ENCODE peak calls at places on chromosome 17, in five cellular contexts. One of them, this sample, is unnamed.

GRCh38 chr17:74417178-74418045 is 14.5 kb upstream of the GPRC5C start:
- DNase-seq in fibroblast of lung: peak; percentile 73
- DNase-seq in body of pancreas: peak; percentile 40
- DNase-seq in prostate gland: no peak
- DNase-seq in brain microvascular endothelial cell: peak; percentile 24
- DNase-seq in this sample: no peak

GRCh38 chr17:41340934-41341861 is 9.4 kb downstream of the KRT33A start:
- DNase-seq in fibroblast of lung: no peak
- DNase-seq in body of pancreas: no peak
- DNase-seq in prostate gland: no peak
- DNase-seq in brain microvascular endothelial cell: no peak
- DNase-seq in this sample: no peak

GRCh38 chr17:74647871-74648672 is 24.5 kb upstream of the CD300E start:
- DNase-seq in fibroblast of lung: no peak
- DNase-seq in body of pancreas: no peak
- DNase-seq in prostate gland: no peak
- DNase-seq in brain microvascular endothelial cell: no peak
- DNase-seq in this sample: no peak

GRCh38 chr17:68431661-68432071 is 25.6 kb downstream of the WIPI1 start:
- DNase-seq in fibroblast of lung: peak; percentile 6
- DNase-seq in body of pancreas: no peak
- DNase-seq in prostate gland: no peak
- DNase-seq in brain microvascular endothelial cell: peak; percentile 35
- DNase-seq in this sample: no peak

GRCh38 chr17:62704381-62704971 is 77.0 kb downstream of the MRC2 start:
- DNase-seq in fibroblast of lung: peak; percentile 51
- DNase-seq in body of pancreas: peak; percentile 38
- DNase-seq in prostate gland: peak; percentile 49
- DNase-seq in brain microvascular endothelial cell: peak; percentile 34
- DNase-seq in this sample: no peak

GRCh38 chr17:76527430-76528111 is 9.9 kb downstream of the CYGB start:
- DNase-seq in fibroblast of lung: peak; percentile 89
- DNase-seq in body of pancreas: peak; percentile 39
- DNase-seq in prostate gland: no peak
- DNase-seq in brain microvascular endothelial cell: peak; percentile 63
- DNase-seq in this sample: peak; percentile 89

GRCh38 chr17:79954281-79955166 is 81.1 kb downstream of the TBC1D16 start:
- DNase-seq in fibroblast of lung: no peak
- DNase-seq in body of pancreas: no peak
- DNase-seq in prostate gland: no peak
- DNase-seq in brain microvascular endothelial cell: no peak
- DNase-seq in this sample: peak; percentile 56

GRCh38 chr17:81652901-81653771 is 3.2 kb downstream of the PDE6G start:
- DNase-seq in fibroblast of lung: no peak
- DNase-seq in body of pancreas: no peak
- DNase-seq in prostate gland: no peak
- DNase-seq in brain microvascular endothelial cell: no peak
- DNase-seq in this sample: peak; percentile 74

GRCh38 chr17:82613283-82614094 is 34.8 kb downstream of the WDR45B start:
- DNase-seq in fibroblast of lung: no peak
- DNase-seq in body of pancreas: no peak
- DNase-seq in prostate gland: peak; percentile 61
- DNase-seq in brain microvascular endothelial cell: no peak
- DNase-seq in this sample: no peak

GRCh38 chr17:82544431-82545070 is 25.0 kb downstream of the FOXK2 start:
- DNase-seq in fibroblast of lung: no peak
- DNase-seq in body of pancreas: no peak
- DNase-seq in prostate gland: no peak
- DNase-seq in brain microvascular endothelial cell: no peak
- DNase-seq in this sample: no peak

GRCh38 chr17:41466988-41467387 is at the start of gene KRT32:
- DNase-seq in fibroblast of lung: no peak
- DNase-seq in body of pancreas: no peak
- DNase-seq in prostate gland: no peak
- DNase-seq in brain microvascular endothelial cell: no peak
- DNase-seq in this sample: no peak

GRCh38 chr17:78342438-78343098 is 17.3 kb downstream of the SOCS3 start:
- DNase-seq in fibroblast of lung: peak; percentile 96
- DNase-seq in body of pancreas: peak; percentile 51
- DNase-seq in prostate gland: no peak
- DNase-seq in brain microvascular endothelial cell: peak; percentile 75
- DNase-seq in this sample: peak; percentile 80

GRCh38 chr17:7038025-7038862 is 2.4 kb downstream of the SLC16A13 start:
- DNase-seq in fibroblast of lung: no peak
- DNase-seq in body of pancreas: no peak
- DNase-seq in prostate gland: no peak
- DNase-seq in brain microvascular endothelial cell: no peak
- DNase-seq in this sample: no peak

GRCh38 chr17:81476097-81476496 is 36.5 kb downstream of the ACTG1 start:
- DNase-seq in fibroblast of lung: no peak
- DNase-seq in body of pancreas: no peak
- DNase-seq in prostate gland: no peak
- DNase-seq in brain microvascular endothelial cell: no peak
- DNase-seq in this sample: no peak

GRCh38 chr17:73067075-73067474 is 25.4 kb downstream of the SLC39A11 start:
- DNase-seq in fibroblast of lung: peak; percentile 38
- DNase-seq in body of pancreas: no peak
- DNase-seq in prostate gland: no peak
- DNase-seq in brain microvascular endothelial cell: no peak
- DNase-seq in this sample: no peak

GRCh38 chr17:31072186-31072585 is 22.6 kb upstream of the NF1 start:
- DNase-seq in fibroblast of lung: peak; percentile 45
- DNase-seq in body of pancreas: no peak
- DNase-seq in prostate gland: peak; percentile 75
- DNase-seq in brain microvascular endothelial cell: no peak
- DNase-seq in this sample: no peak

GRCh38 chr17:61832463-61832862 is 30.9 kb downstream of the BRIP1 start:
- DNase-seq in fibroblast of lung: no peak
- DNase-seq in body of pancreas: no peak
- DNase-seq in prostate gland: no peak
- DNase-seq in brain microvascular endothelial cell: no peak
- DNase-seq in this sample: no peak

GRCh38 chr17:57655564-57655963 is 89.5 kb downstream of the CCDC182 start:
- DNase-seq in fibroblast of lung: no peak
- DNase-seq in body of pancreas: no peak
- DNase-seq in prostate gland: no peak
- DNase-seq in brain microvascular endothelial cell: no peak
- DNase-seq in this sample: no peak

GRCh38 chr17:19759934-19760530 is 11.9 kb upstream of the ALDH3A1 start:
- DNase-seq in fibroblast of lung: no peak
- DNase-seq in body of pancreas: no peak
- DNase-seq in prostate gland: no peak
- DNase-seq in brain microvascular endothelial cell: no peak
- DNase-seq in this sample: peak; percentile 62

GRCh38 chr17:75807861-75808260 is 23.3 kb downstream of the UNK start:
- DNase-seq in fibroblast of lung: no peak
- DNase-seq in body of pancreas: no peak
- DNase-seq in prostate gland: no peak
- DNase-seq in brain microvascular endothelial cell: no peak
- DNase-seq in this sample: no peak

DNA sequence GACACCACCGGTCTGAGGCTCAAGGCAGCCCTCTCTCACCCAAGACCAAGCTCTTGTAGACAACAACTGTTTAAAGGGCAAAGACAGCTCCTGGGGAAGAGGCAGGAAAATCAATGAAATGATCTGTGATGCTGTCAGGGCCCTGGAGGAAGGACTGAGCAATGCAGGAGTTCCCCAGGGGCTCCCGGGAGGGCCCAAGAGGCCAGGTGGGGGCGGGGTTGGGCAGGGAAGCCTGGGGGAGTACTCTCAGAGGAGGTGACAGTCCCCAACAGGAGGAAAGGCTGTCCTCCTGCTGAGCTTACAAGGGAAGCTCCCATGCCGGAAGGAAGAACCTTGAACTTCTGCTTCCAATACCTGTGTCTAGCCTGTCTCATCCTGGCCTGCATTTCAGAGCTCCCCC is 8.3 kb upstream of the NOS2 start:
- DNase-seq in fibroblast of lung: no peak
- DNase-seq in body of pancreas: no peak
- DNase-seq in prostate gland: no peak
- DNase-seq in brain microvascular endothelial cell: no peak
- DNase-seq in this sample: no peak
- H3K27ac ChIP-seq in fibroblast of lung: no peak overlapping the region
- H3K27ac ChIP-seq in body of pancreas: no peak overlapping the region
- H3K27ac ChIP-seq in prostate gland: no peak overlapping the region
- H3K27ac ChIP-seq in brain microvascular endothelial cell: no peak overlapping the region
- H3K27ac ChIP-seq in this sample: no peak overlapping the region

GRCh38 chr17:60325730-60326524 is 66.0 kb downstream of the USP32 start:
- DNase-seq in fibroblast of lung: no peak
- DNase-seq in body of pancreas: no peak
- DNase-seq in prostate gland: no peak
- DNase-seq in brain microvascular endothelial cell: no peak
- DNase-seq in this sample: no peak

GRCh38 chr17:60318830-60319229 is 73.1 kb downstream of the USP32 start:
- DNase-seq in fibroblast of lung: no peak
- DNase-seq in body of pancreas: no peak
- DNase-seq in prostate gland: no peak
- DNase-seq in brain microvascular endothelial cell: no peak
- DNase-seq in this sample: no peak

GRCh38 chr17:60323754-60324153 is 68.2 kb downstream of the USP32 start:
- DNase-seq in fibroblast of lung: no peak
- DNase-seq in body of pancreas: no peak
- DNase-seq in prostate gland: no peak
- DNase-seq in brain microvascular endothelial cell: no peak
- DNase-seq in this sample: no peak

GRCh38 chr17:60322056-60322387 is 69.9 kb downstream of the USP32 start:
- DNase-seq in fibroblast of lung: no peak
- DNase-seq in body of pancreas: no peak
- DNase-seq in prostate gland: no peak
- DNase-seq in brain microvascular endothelial cell: no peak
- DNase-seq in this sample: no peak

GRCh38 chr17:60321336-60322055 is 70.4 kb downstream of the USP32 start:
- DNase-seq in fibroblast of lung: no peak
- DNase-seq in body of pancreas: no peak
- DNase-seq in prostate gland: no peak
- DNase-seq in brain microvascular endothelial cell: no peak
- DNase-seq in this sample: no peak
- H3K27me3 ChIP-seq in fibroblast of lung: no peaks in the 10 kb centered on the region
- H3K27me3 ChIP-seq in body of pancreas: no peaks in the 10 kb centered on the region
- H3K27me3 ChIP-seq in prostate gland: no peaks in the 10 kb centered on the region
- H3K27me3 ChIP-seq in brain microvascular endothelial cell: no peaks in the 10 kb centered on the region
- H3K27me3 ChIP-seq in this sample: no peaks in the 10 kb centered on the region

GRCh38 chr17:60641810-60642220 is 35.8 kb upstream of the BCAS3 start:
- DNase-seq in fibroblast of lung: peak; percentile 71
- DNase-seq in body of pancreas: peak; percentile 73
- DNase-seq in prostate gland: peak; percentile 43
- DNase-seq in brain microvascular endothelial cell: peak; percentile 72
- DNase-seq in this sample: no peak
- TF ChIP-seq CTCF in fibroblast of lung: peak; percentile 68
- TF ChIP-seq CTCF in body of pancreas: peak; percentile 39
- TF ChIP-seq CTCF in prostate gland: peak; percentile 39
- TF ChIP-seq CTCF in brain microvascular endothelial cell: peak; percentile 67
- TF ChIP-seq CTCF in this sample: peak; percentile 29

DNA sequence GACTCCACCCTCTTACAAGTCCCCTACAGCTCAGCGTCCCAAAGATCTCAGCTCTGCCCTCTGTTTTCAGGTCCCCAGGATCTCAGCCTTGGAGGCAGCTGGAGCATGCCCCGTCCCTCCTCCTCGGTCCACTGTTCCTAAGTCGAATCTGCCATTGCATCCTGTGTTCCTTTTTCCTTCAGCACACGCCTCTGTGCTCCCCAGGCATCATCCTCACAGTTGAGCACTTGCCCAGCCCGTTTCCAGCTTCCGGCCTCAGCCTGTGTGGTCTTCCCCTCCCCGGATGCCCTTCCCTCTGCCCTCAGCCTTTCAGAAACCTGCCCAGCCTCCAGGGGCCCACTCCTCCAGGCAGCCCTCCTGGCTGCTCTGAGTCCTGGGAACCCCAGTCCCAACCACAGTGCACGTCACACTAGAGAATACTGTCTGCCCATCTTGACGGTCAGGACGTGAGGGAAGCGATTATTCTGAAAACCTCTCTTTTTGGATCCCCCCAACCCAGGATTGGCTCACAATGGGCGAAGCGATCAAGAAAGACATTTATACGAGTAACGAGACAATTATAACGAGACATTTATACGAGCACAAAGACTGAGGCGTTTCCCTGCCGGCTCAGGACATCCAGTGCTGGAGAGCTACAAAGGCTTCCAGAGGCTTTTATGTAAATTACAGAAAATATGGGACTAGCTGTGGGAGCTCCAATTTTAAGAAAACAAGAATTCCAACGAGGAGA is 41.3 kb downstream of the RPH3AL start:
- DNase-seq in fibroblast of lung: no peak
- DNase-seq in body of pancreas: no peak
- DNase-seq in prostate gland: no peak
- DNase-seq in brain microvascular endothelial cell: no peak
- DNase-seq in this sample: peak; percentile 21
- H3K27ac ChIP-seq in fibroblast of lung: no peak overlapping the region
- H3K27ac ChIP-seq in body of pancreas: no peak overlapping the region
- H3K27ac ChIP-seq in prostate gland: no peak overlapping the region
- H3K27ac ChIP-seq in brain microvascular endothelial cell: no peak overlapping the region
- H3K27ac ChIP-seq in this sample: no peak overlapping the region